ENCODE peak calls at places on chromosomes 12 and 14, in five cellular contexts. N is foreskin melanocyte, P is HCT116, M is cardiac muscle cell, O is psoas muscle. B is an unnamed sample.

GRCh38 chr12:42482086-42482819 is 107.3 kb downstream of the PRICKLE1 start:
- DNase-seq in N (peak), P (no peak), M (peak), O (peak), B (peak)

GRCh38 chr14:36214476-36215216 is 38.1 kb upstream of the PTCSC3 start:
- DNase-seq in N (no peak), P (no peak), M (no peak), O (no peak), B (no peak)

GRCh38 chr12:3684449-3685051 is 68.4 kb downstream of the CRACR2A start:
- DNase-seq in N (no peak), P (no peak), M (peak), O (no peak), B (no peak)

GRCh38 chr14:37246427-37246829 is 48.7 kb downstream of the MIPOL1 start:
- DNase-seq in N (peak), P (peak), M (peak), O (no peak), B (no peak)

GRCh38 chr12:53974084-53975018 is at the start of gene HOTAIR:
- DNase-seq in N (peak), P (no peak), M (no peak), O (no peak), B (peak)

GRCh38 chr12:53994268-53994690 is 5.7 kb upstream of the HOXC9 start:
- DNase-seq in N (no peak), P (no peak), M (no peak), O (no peak), B (no peak)

GRCh38 chr14:69876848-69877306 is 2.3 kb upstream of the SMOC1 start:
- DNase-seq in N (no peak), P (no peak), M (no peak), O (no peak), B (no peak)

GRCh38 chr14:92563359-92563758 is 49.8 kb downstream of the RIN3 start:
- DNase-seq in N (no peak), P (no peak), M (no peak), O (no peak), B (no peak)

GRCh38 chr12:55642275-55643068 is 5.8 kb downstream of the OR10P1 start:
- DNase-seq in N (no peak), P (no peak), M (no peak), O (no peak), B (no peak)

GRCh38 chr12:12506541-12506940 is 56.1 kb downstream of the DUSP16 start:
- DNase-seq in N (peak), P (no peak), M (peak), O (no peak), B (no peak)

GRCh38 chr12:4164591-4165558 is 108.7 kb upstream of the CCND2 start:
- DNase-seq in N (no peak), P (no peak), M (peak), O (peak), B (no peak)

GRCh38 chr12:12272869-12273268 is 6.0 kb upstream of the LRP6 start:
- DNase-seq in N (no peak), P (no peak), M (peak), O (no peak), B (no peak)

GRCh38 chr14:103416916-103417315 is 31.7 kb downstream of the MARK3 start:
- DNase-seq in N (no peak), P (no peak), M (no peak), O (no peak), B (no peak)

GRCh38 chr12:30926243-30927209 is at the start of gene TSPAN11:
- DNase-seq in N (peak), P (no peak), M (peak), O (peak), B (peak)

GRCh38 chr12:1305063-1305434 is 289.3 kb downstream of the FBXL14 start:
- DNase-seq in N (no peak), P (no peak), M (no peak), O (no peak), B (no peak)

GRCh38 chr12:31037921-31038320 is 35.7 kb upstream of the DDX11 start:
- DNase-seq in N (no peak), P (no peak), M (no peak), O (no peak), B (no peak)

GRCh38 chr14:105281354-105282097 is 19.3 kb downstream of the BRF1 start:
- DNase-seq in N (peak), P (no peak), M (peak), O (no peak), B (no peak)

GRCh38 chr14:44418856-44419255 is 88.2 kb downstream of the FSCB start:
- DNase-seq in N (no peak), P (no peak), M (peak), O (no peak), B (no peak)

GRCh38 chr14:96410119-96410518 is 18.2 kb downstream of the AK7 start:
- DNase-seq in N (no peak), P (no peak), M (no peak), O (no peak), B (no peak)

GRCh38 chr12:52838871-52839446 is 4.8 kb upstream of the KRT79 start:
- DNase-seq in N (no peak), P (no peak), M (no peak), O (no peak), B (no peak)